ENCODE peak calls at places on chromosomes 3 and 15, in eight cellular contexts. One of them, this sample, is unnamed.

GRCh38 chr3:150062492-150062891 is 91.8 kb upstream of the PFN2 start:
- DNase-seq in brain microvascular endothelial cell: peak; percentile 39
- DNase-seq in pancreas: no peak
- DNase-seq in PC-3: no peak
- DNase-seq in progenitor cell of endocrine pancreas: no peak
- DNase-seq in adrenal gland: no peak
- DNase-seq in CD4-positive, alpha-beta T cell: no peak
- DNase-seq in fibroblast of the aortic adventitia: peak; percentile 88
- DNase-seq in this sample: peak; percentile 62

GRCh38 chr3:31219131-31219843 is 313.4 kb upstream of the STT3B start:
- DNase-seq in CD4-positive, alpha-beta T cell: no peak
- DNase-seq in progenitor cell of endocrine pancreas: no peak
- DNase-seq in PC-3: no peak
- DNase-seq in pancreas: no peak
- DNase-seq in fibroblast of the aortic adventitia: peak; percentile 82
- DNase-seq in adrenal gland: no peak
- DNase-seq in brain microvascular endothelial cell: peak; percentile 80
- DNase-seq in this sample: peak; percentile 27

GRCh38 chr15:94843060-94843459 is 611.7 kb downstream of the MCTP2 start:
- DNase-seq in PC-3: no peak
- DNase-seq in CD4-positive, alpha-beta T cell: no peak
- DNase-seq in fibroblast of the aortic adventitia: no peak
- DNase-seq in progenitor cell of endocrine pancreas: no peak
- DNase-seq in pancreas: no peak
- DNase-seq in adrenal gland: no peak
- DNase-seq in brain microvascular endothelial cell: no peak
- DNase-seq in this sample: no peak

GRCh38 chr3:168081171-168081771 is 14.5 kb downstream of the GOLIM4 start:
- DNase-seq in fibroblast of the aortic adventitia: no peak
- DNase-seq in CD4-positive, alpha-beta T cell: no peak
- DNase-seq in pancreas: no peak
- DNase-seq in PC-3: no peak
- DNase-seq in adrenal gland: no peak
- DNase-seq in brain microvascular endothelial cell: no peak
- DNase-seq in progenitor cell of endocrine pancreas: no peak
- DNase-seq in this sample: peak; percentile 79

GRCh38 chr15:64651573-64652260 is 123.7 kb downstream of the RBPMS2 start:
- DNase-seq in pancreas: no peak
- DNase-seq in brain microvascular endothelial cell: no peak
- DNase-seq in adrenal gland: no peak
- DNase-seq in progenitor cell of endocrine pancreas: no peak
- DNase-seq in CD4-positive, alpha-beta T cell: peak; percentile 29
- DNase-seq in PC-3: peak; percentile 10
- DNase-seq in fibroblast of the aortic adventitia: no peak
- DNase-seq in this sample: peak; percentile 4

GRCh38 chr3:129123314-129124060 is 1.9 kb upstream of the RAB43 start:
- DNase-seq in fibroblast of the aortic adventitia: peak; percentile 16
- DNase-seq in pancreas: no peak
- DNase-seq in brain microvascular endothelial cell: no peak
- DNase-seq in PC-3: no peak
- DNase-seq in CD4-positive, alpha-beta T cell: no peak
- DNase-seq in progenitor cell of endocrine pancreas: no peak
- DNase-seq in adrenal gland: no peak
- DNase-seq in this sample: peak; percentile 16

GRCh38 chr15:71202712-71203111 is 87.4 kb downstream of the THSD4 start:
- DNase-seq in progenitor cell of endocrine pancreas: no peak
- DNase-seq in adrenal gland: peak; percentile 27
- DNase-seq in pancreas: no peak
- DNase-seq in fibroblast of the aortic adventitia: no peak
- DNase-seq in CD4-positive, alpha-beta T cell: no peak
- DNase-seq in PC-3: no peak
- DNase-seq in brain microvascular endothelial cell: no peak
- DNase-seq in this sample: no peak

GRCh38 chr15:94703591-94703990 is 472.2 kb downstream of the MCTP2 start:
- DNase-seq in fibroblast of the aortic adventitia: no peak
- DNase-seq in pancreas: no peak
- DNase-seq in PC-3: no peak
- DNase-seq in CD4-positive, alpha-beta T cell: no peak
- DNase-seq in adrenal gland: no peak
- DNase-seq in brain microvascular endothelial cell: no peak
- DNase-seq in progenitor cell of endocrine pancreas: no peak
- DNase-seq in this sample: no peak

GRCh38 chr15:41655716-41656115 is 4.5 kb upstream of the MGA start:
- DNase-seq in PC-3: peak; percentile 65
- DNase-seq in CD4-positive, alpha-beta T cell: no peak
- DNase-seq in brain microvascular endothelial cell: peak; percentile 5
- DNase-seq in pancreas: no peak
- DNase-seq in adrenal gland: no peak
- DNase-seq in fibroblast of the aortic adventitia: no peak
- DNase-seq in progenitor cell of endocrine pancreas: no peak
- DNase-seq in this sample: no peak

GRCh38 chr3:58164199-58164879 is 46.4 kb downstream of the DNASE1L3 start:
- DNase-seq in pancreas: peak; percentile 95
- DNase-seq in CD4-positive, alpha-beta T cell: no peak
- DNase-seq in progenitor cell of endocrine pancreas: no peak
- DNase-seq in PC-3: peak; percentile 60
- DNase-seq in brain microvascular endothelial cell: no peak
- DNase-seq in fibroblast of the aortic adventitia: no peak
- DNase-seq in adrenal gland: peak; percentile 67
- DNase-seq in this sample: no peak

GRCh38 chr15:84915011-84915958 is 30.8 kb downstream of the SLC28A1 start:
- DNase-seq in pancreas: peak; percentile 70
- DNase-seq in progenitor cell of endocrine pancreas: no peak
- DNase-seq in fibroblast of the aortic adventitia: peak; percentile 80
- DNase-seq in brain microvascular endothelial cell: peak; percentile 94
- DNase-seq in CD4-positive, alpha-beta T cell: no peak
- DNase-seq in adrenal gland: peak; percentile 89
- DNase-seq in PC-3: peak; percentile 91
- DNase-seq in this sample: peak; percentile 89

GRCh38 chr3:54274607-54275006 is 152.3 kb downstream of the CACNA2D3 start:
- DNase-seq in PC-3: no peak
- DNase-seq in progenitor cell of endocrine pancreas: no peak
- DNase-seq in CD4-positive, alpha-beta T cell: no peak
- DNase-seq in pancreas: no peak
- DNase-seq in brain microvascular endothelial cell: no peak
- DNase-seq in adrenal gland: no peak
- DNase-seq in fibroblast of the aortic adventitia: no peak
- DNase-seq in this sample: no peak

GRCh38 chr3:54283470-54283869 is 161.1 kb downstream of the CACNA2D3 start:
- DNase-seq in CD4-positive, alpha-beta T cell: no peak
- DNase-seq in pancreas: no peak
- DNase-seq in progenitor cell of endocrine pancreas: no peak
- DNase-seq in PC-3: no peak
- DNase-seq in brain microvascular endothelial cell: no peak
- DNase-seq in adrenal gland: no peak
- DNase-seq in fibroblast of the aortic adventitia: no peak
- DNase-seq in this sample: no peak

GRCh38 chr3:54278960-54279359 is 156.6 kb downstream of the CACNA2D3 start:
- DNase-seq in brain microvascular endothelial cell: no peak
- DNase-seq in fibroblast of the aortic adventitia: no peak
- DNase-seq in CD4-positive, alpha-beta T cell: no peak
- DNase-seq in progenitor cell of endocrine pancreas: no peak
- DNase-seq in adrenal gland: no peak
- DNase-seq in PC-3: no peak
- DNase-seq in pancreas: no peak
- DNase-seq in this sample: no peak
- TF ChIP-seq CTCF in brain microvascular endothelial cell: no peak
- TF ChIP-seq CTCF in fibroblast of the aortic adventitia: no peak
- TF ChIP-seq CTCF in CD4-positive, alpha-beta T cell: no peak
- TF ChIP-seq CTCF in progenitor cell of endocrine pancreas: no peak
- TF ChIP-seq CTCF in adrenal gland: no peak
- TF ChIP-seq CTCF in PC-3: no peak
- TF ChIP-seq CTCF in pancreas: no peak
- TF ChIP-seq CTCF in this sample: no peak

GRCh38 chr15:75597667-75598341 is 18.7 kb upstream of the PTPN9 start:
- DNase-seq in pancreas: no peak
- DNase-seq in adrenal gland: peak; percentile 27
- DNase-seq in brain microvascular endothelial cell: no peak
- DNase-seq in fibroblast of the aortic adventitia: peak; percentile 39
- DNase-seq in CD4-positive, alpha-beta T cell: peak; percentile 29
- DNase-seq in PC-3: no peak
- DNase-seq in progenitor cell of endocrine pancreas: no peak
- DNase-seq in this sample: no peak
- TF ChIP-seq CTCF in pancreas: peak; percentile 19
- TF ChIP-seq CTCF in adrenal gland: peak; percentile 34
- TF ChIP-seq CTCF in brain microvascular endothelial cell: peak; percentile 61
- TF ChIP-seq CTCF in fibroblast of the aortic adventitia: peak; percentile 55
- TF ChIP-seq CTCF in CD4-positive, alpha-beta T cell: peak; percentile 53
- TF ChIP-seq CTCF in PC-3: peak; percentile 52
- TF ChIP-seq CTCF in progenitor cell of endocrine pancreas: peak; percentile 40
- TF ChIP-seq CTCF in this sample: peak; percentile 72

GRCh38 chr3:852033-852432 is 240.8 kb upstream of the CNTN6 start:
- DNase-seq in brain microvascular endothelial cell: no peak
- DNase-seq in CD4-positive, alpha-beta T cell: no peak
- DNase-seq in fibroblast of the aortic adventitia: no peak
- DNase-seq in adrenal gland: no peak
- DNase-seq in progenitor cell of endocrine pancreas: no peak
- DNase-seq in pancreas: no peak
- DNase-seq in PC-3: no peak
- DNase-seq in this sample: no peak
- TF ChIP-seq CTCF in brain microvascular endothelial cell: peak; percentile 27
- TF ChIP-seq CTCF in CD4-positive, alpha-beta T cell: no peak
- TF ChIP-seq CTCF in fibroblast of the aortic adventitia: no peak
- TF ChIP-seq CTCF in adrenal gland: no peak
- TF ChIP-seq CTCF in progenitor cell of endocrine pancreas: no peak
- TF ChIP-seq CTCF in pancreas: no peak
- TF ChIP-seq CTCF in PC-3: no peak
- TF ChIP-seq CTCF in this sample: no peak

GRCh38 chr3:8336456-8336855 is 165.2 kb upstream of the LMCD1 start:
- DNase-seq in PC-3: peak; percentile 11
- DNase-seq in progenitor cell of endocrine pancreas: no peak
- DNase-seq in adrenal gland: no peak
- DNase-seq in brain microvascular endothelial cell: no peak
- DNase-seq in CD4-positive, alpha-beta T cell: no peak
- DNase-seq in pancreas: no peak
- DNase-seq in fibroblast of the aortic adventitia: no peak
- DNase-seq in this sample: no peak
- TF ChIP-seq CTCF in PC-3: peak; percentile 57
- TF ChIP-seq CTCF in progenitor cell of endocrine pancreas: peak; percentile 24
- TF ChIP-seq CTCF in adrenal gland: no peak
- TF ChIP-seq CTCF in brain microvascular endothelial cell: peak; percentile 61
- TF ChIP-seq CTCF in CD4-positive, alpha-beta T cell: no peak
- TF ChIP-seq CTCF in pancreas: no peak
- TF ChIP-seq CTCF in fibroblast of the aortic adventitia: peak; percentile 26
- TF ChIP-seq CTCF in this sample: peak; percentile 56

GRCh38 chr3:118402971-118403370 is 631.7 kb downstream of the IGSF11 start:
- DNase-seq in brain microvascular endothelial cell: no peak
- DNase-seq in pancreas: no peak
- DNase-seq in fibroblast of the aortic adventitia: no peak
- DNase-seq in progenitor cell of endocrine pancreas: no peak
- DNase-seq in adrenal gland: no peak
- DNase-seq in CD4-positive, alpha-beta T cell: no peak
- DNase-seq in PC-3: no peak
- DNase-seq in this sample: no peak
- TF ChIP-seq CTCF in brain microvascular endothelial cell: no peak
- TF ChIP-seq CTCF in pancreas: no peak
- TF ChIP-seq CTCF in fibroblast of the aortic adventitia: no peak
- TF ChIP-seq CTCF in progenitor cell of endocrine pancreas: no peak
- TF ChIP-seq CTCF in adrenal gland: no peak
- TF ChIP-seq CTCF in CD4-positive, alpha-beta T cell: no peak
- TF ChIP-seq CTCF in PC-3: no peak
- TF ChIP-seq CTCF in this sample: no peak

DNA sequence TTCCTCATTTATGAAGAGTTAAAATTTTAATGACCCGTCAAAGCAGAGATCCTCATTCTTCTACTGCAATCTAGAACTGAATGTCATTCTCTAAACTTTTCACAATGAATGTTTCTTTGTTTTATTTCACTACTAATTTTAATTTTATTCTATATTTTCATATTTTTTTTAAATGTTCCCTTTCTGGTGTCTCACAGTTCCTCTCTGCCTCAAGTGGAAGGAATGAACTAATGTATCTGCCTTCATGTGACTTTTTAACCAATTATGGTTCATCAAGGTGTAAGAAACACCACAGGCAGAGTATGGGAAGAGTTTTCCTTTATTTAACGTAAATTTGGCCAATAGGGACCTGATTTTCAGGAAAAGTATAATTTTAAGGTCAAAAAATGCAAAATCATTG is 441.7 kb downstream of the EPHA6 start:
- DNase-seq in fibroblast of the aortic adventitia: no peak
- DNase-seq in progenitor cell of endocrine pancreas: no peak
- DNase-seq in adrenal gland: no peak
- DNase-seq in brain microvascular endothelial cell: no peak
- DNase-seq in pancreas: no peak
- DNase-seq in PC-3: no peak
- DNase-seq in CD4-positive, alpha-beta T cell: no peak
- DNase-seq in this sample: no peak
- TF ChIP-seq CTCF in fibroblast of the aortic adventitia: no peak
- TF ChIP-seq CTCF in progenitor cell of endocrine pancreas: peak; percentile 46
- TF ChIP-seq CTCF in adrenal gland: no peak
- TF ChIP-seq CTCF in brain microvascular endothelial cell: no peak
- TF ChIP-seq CTCF in pancreas: no peak
- TF ChIP-seq CTCF in PC-3: no peak
- TF ChIP-seq CTCF in CD4-positive, alpha-beta T cell: no peak
- TF ChIP-seq CTCF in this sample: no peak

GRCh38 chr3:46214751-46215352 is 6.7 kb upstream of the CCR1 start:
- DNase-seq in CD4-positive, alpha-beta T cell: no peak
- DNase-seq in adrenal gland: no peak
- DNase-seq in progenitor cell of endocrine pancreas: no peak
- DNase-seq in PC-3: peak; percentile 57
- DNase-seq in fibroblast of the aortic adventitia: no peak
- DNase-seq in brain microvascular endothelial cell: no peak
- DNase-seq in pancreas: no peak
- DNase-seq in this sample: no peak
- TF ChIP-seq CTCF in CD4-positive, alpha-beta T cell: no peak
- TF ChIP-seq CTCF in adrenal gland: no peak
- TF ChIP-seq CTCF in progenitor cell of endocrine pancreas: peak; percentile 34
- TF ChIP-seq CTCF in PC-3: peak; percentile 66
- TF ChIP-seq CTCF in fibroblast of the aortic adventitia: no peak
- TF ChIP-seq CTCF in brain microvascular endothelial cell: peak; percentile 62
- TF ChIP-seq CTCF in pancreas: no peak
- TF ChIP-seq CTCF in this sample: peak; percentile 62

GRCh38 chr15:91898843-91899242 is 45.3 kb downstream of the SLCO3A1 start:
- DNase-seq in progenitor cell of endocrine pancreas: no peak
- DNase-seq in CD4-positive, alpha-beta T cell: no peak
- DNase-seq in brain microvascular endothelial cell: no peak
- DNase-seq in pancreas: no peak
- DNase-seq in fibroblast of the aortic adventitia: no peak
- DNase-seq in PC-3: no peak
- DNase-seq in adrenal gland: no peak
- DNase-seq in this sample: no peak

GRCh38 chr15:91892417-91892816 is 38.9 kb downstream of the SLCO3A1 start:
- DNase-seq in brain microvascular endothelial cell: no peak
- DNase-seq in CD4-positive, alpha-beta T cell: no peak
- DNase-seq in PC-3: no peak
- DNase-seq in fibroblast of the aortic adventitia: no peak
- DNase-seq in adrenal gland: no peak
- DNase-seq in progenitor cell of endocrine pancreas: no peak
- DNase-seq in pancreas: no peak
- DNase-seq in this sample: no peak

GRCh38 chr15:91894606-91895005 is 41.1 kb downstream of the SLCO3A1 start:
- DNase-seq in brain microvascular endothelial cell: no peak
- DNase-seq in progenitor cell of endocrine pancreas: no peak
- DNase-seq in CD4-positive, alpha-beta T cell: no peak
- DNase-seq in adrenal gland: no peak
- DNase-seq in pancreas: no peak
- DNase-seq in PC-3: no peak
- DNase-seq in fibroblast of the aortic adventitia: no peak
- DNase-seq in this sample: no peak

GRCh38 chr15:91897585-91898372 is 44.3 kb downstream of the SLCO3A1 start:
- DNase-seq in progenitor cell of endocrine pancreas: no peak
- DNase-seq in PC-3: no peak
- DNase-seq in CD4-positive, alpha-beta T cell: no peak
- DNase-seq in brain microvascular endothelial cell: no peak
- DNase-seq in pancreas: no peak
- DNase-seq in adrenal gland: no peak
- DNase-seq in fibroblast of the aortic adventitia: no peak
- DNase-seq in this sample: no peak

GRCh38 chr15:91896656-91897055 is 43.1 kb downstream of the SLCO3A1 start:
- DNase-seq in PC-3: no peak
- DNase-seq in pancreas: no peak
- DNase-seq in adrenal gland: no peak
- DNase-seq in CD4-positive, alpha-beta T cell: no peak
- DNase-seq in progenitor cell of endocrine pancreas: no peak
- DNase-seq in brain microvascular endothelial cell: no peak
- DNase-seq in fibroblast of the aortic adventitia: no peak
- DNase-seq in this sample: no peak
- TF ChIP-seq CTCF in PC-3: no peak
- TF ChIP-seq CTCF in pancreas: no peak
- TF ChIP-seq CTCF in adrenal gland: no peak
- TF ChIP-seq CTCF in CD4-positive, alpha-beta T cell: no peak
- TF ChIP-seq CTCF in progenitor cell of endocrine pancreas: no peak
- TF ChIP-seq CTCF in brain microvascular endothelial cell: no peak
- TF ChIP-seq CTCF in fibroblast of the aortic adventitia: no peak
- TF ChIP-seq CTCF in this sample: no peak

This sample was measured in HFFc6.